ENCODE peak calls at places on chromosomes 6 and 20, in four cellular contexts. One of them, this sample, is unnamed.

GRCh38 chr20:17097603-17098002 is 129.2 kb upstream of the PCSK2 start:
- DNase-seq in tibial artery: no peak
- DNase-seq in iris pigment epithelial cell: no peak
- DNase-seq in Kasumi-1: no peak
- DNase-seq in this sample: no peak

GRCh38 chr6:5132741-5133140 is 47.6 kb downstream of the PPP1R3G start:
- DNase-seq in iris pigment epithelial cell: peak; percentile 70
- DNase-seq in tibial artery: peak; percentile 71
- DNase-seq in Kasumi-1: peak; percentile 85
- DNase-seq in this sample: no peak

GRCh38 chr6:104526383-104526782 is 333.3 kb downstream of the HACE1 start:
- DNase-seq in tibial artery: no peak
- DNase-seq in Kasumi-1: no peak
- DNase-seq in iris pigment epithelial cell: no peak
- DNase-seq in this sample: no peak

GRCh38 chr6:148203970-148204369 is 138.7 kb upstream of the SASH1 start:
- DNase-seq in tibial artery: no peak
- DNase-seq in Kasumi-1: peak; percentile 70
- DNase-seq in iris pigment epithelial cell: peak; percentile 7
- DNase-seq in this sample: peak; percentile 39

GRCh38 chr6:114634016-114634415 is 291.2 kb upstream of the HS3ST5 start:
- DNase-seq in Kasumi-1: no peak
- DNase-seq in iris pigment epithelial cell: peak; percentile 3
- DNase-seq in tibial artery: no peak
- DNase-seq in this sample: no peak

GRCh38 chr6:43250992-43251373 is 7.7 kb downstream of the TTBK1 start:
- DNase-seq in Kasumi-1: no peak
- DNase-seq in tibial artery: no peak
- DNase-seq in iris pigment epithelial cell: no peak
- DNase-seq in this sample: no peak

GRCh38 chr20:20130399-20130798 is 78.1 kb downstream of the CFAP61 start:
- DNase-seq in Kasumi-1: peak; percentile 13
- DNase-seq in iris pigment epithelial cell: peak; percentile 3
- DNase-seq in tibial artery: no peak
- DNase-seq in this sample: no peak

GRCh38 chr20:49983848-49984408 is 1.1 kb downstream of the SNAI1 start:
- DNase-seq in Kasumi-1: no peak
- DNase-seq in iris pigment epithelial cell: no peak
- DNase-seq in tibial artery: peak; percentile 73
- DNase-seq in this sample: no peak

GRCh38 chr20:33894798-33895197 is 83.7 kb downstream of the CHMP4B start:
- DNase-seq in Kasumi-1: no peak
- DNase-seq in tibial artery: no peak
- DNase-seq in iris pigment epithelial cell: no peak
- DNase-seq in this sample: no peak

GRCh38 chr6:28167068-28167467 is 25.4 kb downstream of the ZKSCAN8 start:
- DNase-seq in Kasumi-1: no peak
- DNase-seq in iris pigment epithelial cell: peak; percentile 76
- DNase-seq in tibial artery: no peak
- DNase-seq in this sample: no peak

GRCh38 chr6:47131773-47132172 is 89.6 kb upstream of the ADGRF1 start:
- DNase-seq in tibial artery: no peak
- DNase-seq in Kasumi-1: no peak
- DNase-seq in iris pigment epithelial cell: no peak
- DNase-seq in this sample: no peak

GRCh38 chr6:71034578-71034977 is 77.7 kb upstream of the B3GAT2 start:
- DNase-seq in iris pigment epithelial cell: peak; percentile 3
- DNase-seq in Kasumi-1: no peak
- DNase-seq in tibial artery: no peak
- DNase-seq in this sample: no peak

GRCh38 chr6:3825331-3825831 is 23.8 kb upstream of the FAM50B start:
- DNase-seq in iris pigment epithelial cell: peak; percentile 73
- DNase-seq in tibial artery: peak; percentile 87
- DNase-seq in Kasumi-1: no peak
- DNase-seq in this sample: no peak

GRCh38 chr20:61352381-61353260 is 100.6 kb downstream of the CDH4 start:
- DNase-seq in tibial artery: no peak
- DNase-seq in Kasumi-1: no peak
- DNase-seq in iris pigment epithelial cell: no peak
- DNase-seq in this sample: no peak

GRCh38 chr6:110589865-110590513 is 113.6 kb upstream of the SLC22A16 start:
- DNase-seq in Kasumi-1: no peak
- DNase-seq in tibial artery: no peak
- DNase-seq in iris pigment epithelial cell: no peak
- DNase-seq in this sample: no peak

GRCh38 chr6:45293306-45293705 is 34.8 kb upstream of the RUNX2 start:
- DNase-seq in Kasumi-1: no peak
- DNase-seq in tibial artery: no peak
- DNase-seq in iris pigment epithelial cell: no peak
- DNase-seq in this sample: no peak